ENCODE peak calls at places on chromosomes 11 and 22, in five cellular contexts. One of them, this sample, is unnamed.
A peak's percentile ranks its signal among the peaks of the same experiment; 100 is the strongest.

GRCh38 chr11:34266090-34266912 is 91.5 kb downstream of the ABTB2 start:
- DNase-seq in CD4-positive, alpha-beta T cell: no peak
- DNase-seq in anterior cingulate cortex: peak; percentile 33
- DNase-seq in hypothalamus: no peak
- DNase-seq in GOT3: peak; percentile 13
- DNase-seq in this sample: no peak

GRCh38 chr11:120141144-120142071 is 3.5 kb upstream of the TRIM29 start:
- DNase-seq in CD4-positive, alpha-beta T cell: no peak
- DNase-seq in anterior cingulate cortex: no peak
- DNase-seq in hypothalamus: no peak
- DNase-seq in GOT3: no peak
- DNase-seq in this sample: no peak

GRCh38 chr11:118703563-118704106 is 24.2 kb upstream of the TREH start:
- DNase-seq in CD4-positive, alpha-beta T cell: no peak
- DNase-seq in anterior cingulate cortex: no peak
- DNase-seq in hypothalamus: no peak
- DNase-seq in GOT3: no peak
- DNase-seq in this sample: no peak

GRCh38 chr11:117300773-117301172 is 9.6 kb downstream of the BACE1-AS start:
- DNase-seq in CD4-positive, alpha-beta T cell: no peak
- DNase-seq in anterior cingulate cortex: no peak
- DNase-seq in hypothalamus: no peak
- DNase-seq in GOT3: no peak
- DNase-seq in this sample: no peak

GRCh38 chr11:108193725-108194124 is 28.7 kb downstream of the NPAT start:
- DNase-seq in CD4-positive, alpha-beta T cell: no peak
- DNase-seq in anterior cingulate cortex: no peak
- DNase-seq in hypothalamus: no peak
- DNase-seq in GOT3: no peak
- DNase-seq in this sample: no peak

GRCh38 chr11:126391970-126392637 is 36.6 kb downstream of the ST3GAL4 start:
- DNase-seq in CD4-positive, alpha-beta T cell: no peak
- DNase-seq in anterior cingulate cortex: peak; percentile 55
- DNase-seq in hypothalamus: no peak
- DNase-seq in GOT3: no peak
- DNase-seq in this sample: no peak

GRCh38 chr11:12975149-12975548 is 34.0 kb upstream of the RASSF10 start:
- DNase-seq in CD4-positive, alpha-beta T cell: no peak
- DNase-seq in anterior cingulate cortex: no peak
- DNase-seq in hypothalamus: no peak
- DNase-seq in GOT3: no peak
- DNase-seq in this sample: no peak

GRCh38 chr11:134270250-134270714 is 5.9 kb upstream of the GLB1L3 start:
- DNase-seq in CD4-positive, alpha-beta T cell: no peak
- DNase-seq in anterior cingulate cortex: no peak
- DNase-seq in hypothalamus: no peak
- DNase-seq in GOT3: no peak
- DNase-seq in this sample: peak; percentile 11

GRCh38 chr11:15326535-15326934 is 211.8 kb downstream of the INSC start:
- DNase-seq in CD4-positive, alpha-beta T cell: no peak
- DNase-seq in anterior cingulate cortex: no peak
- DNase-seq in hypothalamus: no peak
- DNase-seq in GOT3: no peak
- DNase-seq in this sample: no peak

GRCh38 chr11:3166268-3167142 is 1.4 kb upstream of the OSBPL5 start:
- DNase-seq in CD4-positive, alpha-beta T cell: no peak
- DNase-seq in anterior cingulate cortex: no peak
- DNase-seq in hypothalamus: no peak
- DNase-seq in GOT3: no peak
- DNase-seq in this sample: no peak

GRCh38 chr11:61832758-61833157 is 4.7 kb downstream of the FADS2 start:
- DNase-seq in CD4-positive, alpha-beta T cell: no peak
- DNase-seq in anterior cingulate cortex: no peak
- DNase-seq in hypothalamus: no peak
- DNase-seq in GOT3: no peak
- DNase-seq in this sample: no peak

GRCh38 chr22:35480143-35480542 is 60.5 kb upstream of the RASD2 start:
- DNase-seq in CD4-positive, alpha-beta T cell: no peak
- DNase-seq in anterior cingulate cortex: no peak
- DNase-seq in hypothalamus: no peak
- DNase-seq in GOT3: no peak
- DNase-seq in this sample: no peak

GRCh38 chr11:36622431-36623136 is 24.5 kb upstream of the RAG2 start:
- DNase-seq in CD4-positive, alpha-beta T cell: no peak
- DNase-seq in anterior cingulate cortex: no peak
- DNase-seq in hypothalamus: no peak
- DNase-seq in GOT3: no peak
- DNase-seq in this sample: peak; percentile 2

GRCh38 chr11:62133328-62134065 is 9.7 kb downstream of the INCENP start:
- DNase-seq in CD4-positive, alpha-beta T cell: no peak
- DNase-seq in anterior cingulate cortex: no peak
- DNase-seq in hypothalamus: no peak
- DNase-seq in GOT3: no peak
- DNase-seq in this sample: no peak

GRCh38 chr11:66340596-66341501 is 4.1 kb downstream of the BRMS1 start:
- DNase-seq in CD4-positive, alpha-beta T cell: no peak
- DNase-seq in anterior cingulate cortex: no peak
- DNase-seq in hypothalamus: no peak
- DNase-seq in GOT3: no peak
- DNase-seq in this sample: no peak

GRCh38 chr11:45323598-45324249 is 37.6 kb upstream of the SYT13 start:
- DNase-seq in CD4-positive, alpha-beta T cell: no peak
- DNase-seq in anterior cingulate cortex: no peak
- DNase-seq in hypothalamus: no peak
- DNase-seq in GOT3: no peak
- DNase-seq in this sample: no peak

GRCh38 chr11:36499325-36499724 is 10.7 kb downstream of the TRAF6 start:
- DNase-seq in CD4-positive, alpha-beta T cell: no peak
- DNase-seq in anterior cingulate cortex: no peak
- DNase-seq in hypothalamus: no peak
- DNase-seq in GOT3: no peak
- DNase-seq in this sample: no peak

GRCh38 chr22:31230871-31231621 is 18.9 kb downstream of the LIMK2 start:
- DNase-seq in CD4-positive, alpha-beta T cell: peak; percentile 50
- DNase-seq in anterior cingulate cortex: no peak
- DNase-seq in hypothalamus: no peak
- DNase-seq in GOT3: no peak
- DNase-seq in this sample: peak; percentile 35

GRCh38 chr11:134132808-134133207 is 63.9 kb downstream of the JAM3 start:
- DNase-seq in CD4-positive, alpha-beta T cell: no peak
- DNase-seq in anterior cingulate cortex: no peak
- DNase-seq in hypothalamus: no peak
- DNase-seq in GOT3: no peak
- DNase-seq in this sample: no peak

GRCh38 chr11:47861762-47862161 is 13.6 kb upstream of the NUP160 start:
- DNase-seq in CD4-positive, alpha-beta T cell: no peak
- DNase-seq in anterior cingulate cortex: no peak
- DNase-seq in hypothalamus: no peak
- DNase-seq in GOT3: no peak
- DNase-seq in this sample: no peak

GRCh38 chr22:50696251-50696798 is 23.7 kb downstream of the SHANK3 start:
- DNase-seq in CD4-positive, alpha-beta T cell: no peak
- DNase-seq in anterior cingulate cortex: no peak
- DNase-seq in hypothalamus: no peak
- DNase-seq in GOT3: no peak
- DNase-seq in this sample: no peak

GRCh38 chr11:117071344-117071787 is 26.9 kb downstream of the SIK3 start:
- DNase-seq in CD4-positive, alpha-beta T cell: no peak
- DNase-seq in anterior cingulate cortex: no peak
- DNase-seq in hypothalamus: no peak
- DNase-seq in GOT3: no peak
- DNase-seq in this sample: no peak

GRCh38 chr11:130141561-130142341 is 17.8 kb upstream of the ST14 start:
- DNase-seq in CD4-positive, alpha-beta T cell: no peak
- DNase-seq in anterior cingulate cortex: no peak
- DNase-seq in hypothalamus: no peak
- DNase-seq in GOT3: no peak
- DNase-seq in this sample: no peak

GRCh38 chr11:64258356-64258755 is 7.0 kb downstream of the PLCB3 start:
- DNase-seq in CD4-positive, alpha-beta T cell: no peak
- DNase-seq in anterior cingulate cortex: no peak
- DNase-seq in hypothalamus: no peak
- DNase-seq in GOT3: no peak
- DNase-seq in this sample: no peak

GRCh38 chr11:2558402-2558801 is 113.6 kb downstream of the KCNQ1 start:
- DNase-seq in CD4-positive, alpha-beta T cell: no peak
- DNase-seq in anterior cingulate cortex: no peak
- DNase-seq in hypothalamus: no peak
- DNase-seq in GOT3: no peak
- DNase-seq in this sample: no peak

GRCh38 chr11:104003491-104003890 is 32.9 kb upstream of the DDI1 start:
- DNase-seq in CD4-positive, alpha-beta T cell: no peak
- DNase-seq in anterior cingulate cortex: no peak
- DNase-seq in hypothalamus: no peak
- DNase-seq in GOT3: no peak
- DNase-seq in this sample: no peak

GRCh38 chr22:46525681-46526483 is 11.5 kb downstream of the CELSR1 start:
- DNase-seq in CD4-positive, alpha-beta T cell: no peak
- DNase-seq in anterior cingulate cortex: no peak
- DNase-seq in hypothalamus: no peak
- DNase-seq in GOT3: no peak
- DNase-seq in this sample: no peak

GRCh38 chr11:831951-832528 is 712 bp upstream of the CD151 start:
- DNase-seq in CD4-positive, alpha-beta T cell: no peak
- DNase-seq in anterior cingulate cortex: no peak
- DNase-seq in hypothalamus: no peak
- DNase-seq in GOT3: no peak
- DNase-seq in this sample: no peak

GRCh38 chr11:114447892-114448291 is 8.6 kb downstream of the REXO2 start:
- DNase-seq in CD4-positive, alpha-beta T cell: no peak
- DNase-seq in anterior cingulate cortex: no peak
- DNase-seq in hypothalamus: no peak
- DNase-seq in GOT3: no peak
- DNase-seq in this sample: no peak

GRCh38 chr11:72758304-72758689 is 6.1 kb upstream of the ARAP1 start:
- DNase-seq in CD4-positive, alpha-beta T cell: no peak
- DNase-seq in anterior cingulate cortex: no peak
- DNase-seq in hypothalamus: no peak
- DNase-seq in GOT3: no peak
- DNase-seq in this sample: no peak

This sample was measured in effector memory CD8-positive, alpha-beta T cell.